ENCODE peak calls at places on chromosomes 7 and 10, in eight cellular contexts. O is Jurkat, Clone E6-1; Y is cardiac fibroblast; M is transverse colon; G is iPS DF 6.9; H is thoracic aorta; J is IMR-90; P is adrenal gland. Z is an unnamed sample.

GRCh38 chr7:362416-363096 is 72.6 kb downstream of the FOXL3 start:
- DNase-seq in O (peak; percentile 76), Y (peak; percentile 57), M (peak; percentile 39), G (no peak), H (no peak), J (peak; percentile 4), P (no peak), Z (no peak)

GRCh38 chr10:93006435-93007039 is 54.1 kb upstream of the CYP26C1 start:
- DNase-seq in O (peak; percentile 15), Y (peak; percentile 73), M (no peak), G (peak; percentile 25), H (no peak), J (peak; percentile 75), P (no peak), Z (peak; percentile 35)

GRCh38 chr7:109178342-109178741 is 608.7 kb downstream of the DNAJB9 start:
- DNase-seq in O (no peak), Y (no peak), M (no peak), G (no peak), H (no peak), J (no peak), P (no peak), Z (no peak)

GRCh38 chr7:129781856-129782256 is 170.3 kb downstream of the NRF1 start:
- DNase-seq in O (no peak), Y (no peak), M (no peak), G (no peak), H (no peak), J (no peak), P (no peak), Z (no peak)

GRCh38 chr7:47725031-47725780 is 143.3 kb upstream of the TNS3 start:
- DNase-seq in O (no peak), Y (no peak), M (no peak), G (no peak), H (no peak), J (peak; percentile 22), P (no peak), Z (no peak)

GRCh38 chr7:114988755-114989154 is 66.9 kb downstream of the MDFIC start:
- DNase-seq in O (no peak), Y (peak; percentile 69), M (peak; percentile 15), G (no peak), H (no peak), J (peak; percentile 83), P (peak; percentile 89), Z (no peak)

GRCh38 chr10:95558593-95559320 is 2.4 kb downstream of the SORBS1 start:
- DNase-seq in O (no peak), Y (no peak), M (no peak), G (no peak), H (no peak), J (no peak), P (no peak), Z (no peak)

GRCh38 chr10:22805304-22805703 is 90.9 kb upstream of the PIP4K2A start:
- DNase-seq in O (no peak), Y (peak; percentile 39), M (no peak), G (no peak), H (no peak), J (peak; percentile 58), P (no peak), Z (no peak)

GRCh38 chr10:93701903-93702277 is 502 bp downstream of the FRA10AC1 start:
- DNase-seq in O (no peak), Y (peak; percentile 54), M (no peak), G (no peak), H (no peak), J (peak; percentile 55), P (peak; percentile 25), Z (peak; percentile 27)

GRCh38 chr7:142583424-142583823 is 165.8 kb upstream of the PRSS1 start:
- DNase-seq in O (no peak), Y (peak; percentile 53), M (no peak), G (no peak), H (no peak), J (peak; percentile 92), P (peak; percentile 58), Z (peak; percentile 79)

GRCh38 chr7:152395115-152395514 is 40.7 kb downstream of the KMT2C start:
- DNase-seq in O (no peak), Y (peak; percentile 24), M (no peak), G (no peak), H (no peak), J (peak; percentile 82), P (no peak), Z (no peak)

GRCh38 chr7:86778271-86778670 is 134.6 kb downstream of the GRM3 start:
- DNase-seq in O (no peak), Y (no peak), M (no peak), G (no peak), H (no peak), J (no peak), P (no peak), Z (no peak)

GRCh38 chr7:5693529-5693928 is 87.9 kb downstream of the RNF216 start:
- DNase-seq in O (no peak), Y (peak; percentile 59), M (no peak), G (no peak), H (no peak), J (peak; percentile 76), P (no peak), Z (peak; percentile 92)

GRCh38 chr7:71140264-71140663 is 8.3 kb downstream of the GALNT17 start:
- DNase-seq in O (no peak), Y (no peak), M (no peak), G (no peak), H (no peak), J (no peak), P (no peak), Z (no peak)

GRCh38 chr7:23216021-23216420 is 30.6 kb upstream of the GPNMB start:
- DNase-seq in O (no peak), Y (peak; percentile 11), M (peak; percentile 26), G (no peak), H (no peak), J (no peak), P (peak; percentile 48), Z (no peak)

GRCh38 chr10:64574371-64574770 is 1053.2 kb downstream of the REEP3 start:
- DNase-seq in O (no peak), Y (no peak), M (no peak), G (no peak), H (no peak), J (no peak), P (no peak), Z (no peak)

GRCh38 chr7:28984631-28985030 is 26.5 kb upstream of the TRIL start:
- DNase-seq in O (no peak), Y (peak; percentile 89), M (peak; percentile 26), G (no peak), H (no peak), J (peak; percentile 85), P (peak; percentile 38), Z (no peak)

GRCh38 chr7:74709880-74710671 is 52.6 kb downstream of the GTF2I start:
- DNase-seq in O (no peak), Y (peak; percentile 4), M (no peak), G (no peak), H (no peak), J (peak; percentile 7), P (no peak), Z (peak; percentile 16)

GRCh38 chr7:83105948-83106347 is 56.7 kb downstream of the PCLO start:
- DNase-seq in O (no peak), Y (no peak), M (no peak), G (no peak), H (no peak), J (no peak), P (no peak), Z (no peak)

GRCh38 chr10:104937528-104937927 is 296.4 kb downstream of the SORCS3 start:
- DNase-seq in O (no peak), Y (peak; percentile 2), M (no peak), G (no peak), H (no peak), J (peak; percentile 7), P (peak; percentile 91), Z (no peak)

GRCh38 chr7:15916666-15917388 is 230.3 kb upstream of the MEOX2 start:
- DNase-seq in O (no peak), Y (peak; percentile 77), M (no peak), G (no peak), H (no peak), J (peak; percentile 39), P (no peak), Z (no peak)
- H3K4me3 ChIP-seq in O (no peak overlapping the region), Y (no peak overlapping the region), M (no peak overlapping the region), G (no peak overlapping the region), H (no peak overlapping the region), J (no peak overlapping the region), P (no peak overlapping the region), Z (no peak overlapping the region)

GRCh38 chr7:117990834-117991233 is 117.6 kb upstream of the CTTNBP2 start:
- DNase-seq in O (no peak), Y (no peak), M (no peak), G (no peak), H (no peak), J (no peak), P (no peak), Z (no peak)
- H3K4me3 ChIP-seq in O (no peak overlapping the region), Y (no peak overlapping the region), M (no peak overlapping the region), G (no peak overlapping the region), H (no peak overlapping the region), J (no peak overlapping the region), P (no peak overlapping the region), Z (no peak overlapping the region)

GRCh38 chr7:101804087-101804631 is 13.3 kb upstream of the CUX1 start:
- DNase-seq in O (no peak), Y (no peak), M (no peak), G (no peak), H (no peak), J (no peak), P (no peak), Z (peak; percentile 6)

GRCh38 chr7:101803203-101804086 is 14.0 kb upstream of the CUX1 start:
- DNase-seq in O (no peak), Y (no peak), M (no peak), G (no peak), H (no peak), J (no peak), P (no peak), Z (no peak)

GRCh38 chr7:101804642-101805401 is 12.6 kb upstream of the CUX1 start:
- DNase-seq in O (no peak), Y (no peak), M (peak; percentile 34), G (no peak), H (no peak), J (no peak), P (no peak), Z (peak; percentile 34)
- H3K4me3 ChIP-seq in O (no peak overlapping the region), Y (no peak overlapping the region), M (no peak overlapping the region), G (no peak overlapping the region), H (no peak overlapping the region), J (no peak overlapping the region), P (no peak overlapping the region), Z (no peak overlapping the region)

DNA sequence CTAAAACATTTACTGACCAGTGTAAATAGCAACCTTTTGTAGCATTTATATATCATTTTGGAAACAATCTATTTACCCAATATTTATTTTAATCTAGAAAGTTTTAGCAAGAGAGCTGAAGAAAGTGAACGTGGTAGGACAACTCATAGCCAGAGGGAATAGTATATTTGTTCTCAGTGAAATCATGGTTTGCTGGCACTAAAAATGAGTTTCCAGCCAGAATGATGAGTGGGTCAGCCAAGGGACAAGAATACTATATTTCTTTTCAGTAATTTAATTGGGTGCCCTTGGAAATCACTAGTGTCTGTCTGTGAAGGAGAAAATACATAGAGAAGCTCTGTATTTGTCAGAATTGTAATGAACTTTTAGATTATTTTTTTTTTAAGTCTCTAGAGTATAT is 74.9 kb downstream of the MINPP1 start:
- DNase-seq in O (no peak), Y (peak; percentile 45), M (no peak), G (no peak), H (no peak), J (peak; percentile 38), P (no peak), Z (no peak)
- H3K4me3 ChIP-seq in O (no peak overlapping the region), Y (no peak overlapping the region), M (no peak overlapping the region), G (no peak overlapping the region), H (peak overlapping the region; percentile 32), J (no peak overlapping the region), P (no peak overlapping the region), Z (no peak overlapping the region)

GRCh38 chr10:14507721-14508120 is 177.0 kb upstream of the FRMD4A start:
- DNase-seq in O (no peak), Y (no peak), M (no peak), G (no peak), H (no peak), J (no peak), P (no peak), Z (no peak)
- H3K4me3 ChIP-seq in O (no peak overlapping the region), Y (no peak overlapping the region), M (no peak overlapping the region), G (no peak overlapping the region), H (no peak overlapping the region), J (no peak overlapping the region), P (no peak overlapping the region), Z (no peak overlapping the region)

Z was measured in GM12865.